ENCODE peak calls at places on chromosomes 5 and 9, in six cellular contexts. S is A549, X is K562, Z is IMR-90, P is GM12878, K is HepG2. A is an unnamed sample.

GRCh38 chr9:110655723-110656641 is 12.6 kb upstream of the MUSK start:
- DNase-seq in S (no peak), X (no peak), Z (peak; percentile 58), P (no peak), K (no peak), A (no peak)

GRCh38 chr5:151905639-151906038 is 19.0 kb downstream of the GLRA1 start:
- DNase-seq in S (no peak), X (no peak), Z (no peak), P (no peak), K (no peak), A (no peak)

GRCh38 chr9:120445974-120446373 is 134.0 kb downstream of the CDK5RAP2 start:
- DNase-seq in S (no peak), X (no peak), Z (no peak), P (no peak), K (no peak), A (no peak)

GRCh38 chr9:29796291-29796952 is 2223.1 kb upstream of the C9orf72 start:
- DNase-seq in S (no peak), X (no peak), Z (no peak), P (peak; percentile 19), K (no peak), A (no peak)

GRCh38 chr5:150758210-150758533 is 645 bp downstream of the DCTN4 start:
- DNase-seq in S (peak; percentile 17), X (no peak), Z (peak; percentile 29), P (no peak), K (no peak), A (no peak)

GRCh38 chr9:128361296-128361980 is 9.7 kb upstream of the URM1 start:
- DNase-seq in S (no peak), X (no peak), Z (no peak), P (no peak), K (no peak), A (no peak)

GRCh38 chr5:14871084-14871572 is 450 bp downstream of the ANKH start:
- DNase-seq in S (no peak), X (no peak), Z (no peak), P (no peak), K (no peak), A (peak; percentile 15)

GRCh38 chr9:79809931-79810330 is 238.2 kb downstream of the TLE4 start:
- DNase-seq in S (peak; percentile 5), X (no peak), Z (peak; percentile 90), P (no peak), K (no peak), A (no peak)

GRCh38 chr5:148107608-148108007 is 43.8 kb downstream of the SPINK5 start:
- DNase-seq in S (no peak), X (no peak), Z (no peak), P (no peak), K (no peak), A (no peak)

GRCh38 chr9:121073038-121073437 is 1.7 kb upstream of the CNTRL start:
- DNase-seq in S (no peak), X (no peak), Z (peak; percentile 47), P (no peak), K (no peak), A (no peak)

GRCh38 chr5:114744406-114744805 is 382.5 kb downstream of the KCNN2 start:
- DNase-seq in S (no peak), X (no peak), Z (no peak), P (no peak), K (no peak), A (no peak)

GRCh38 chr5:153767221-153768218 is 271.2 kb downstream of the FAM114A2 start:
- DNase-seq in S (no peak), X (no peak), Z (no peak), P (no peak), K (no peak), A (no peak)

GRCh38 chr9:32385135-32385884 is 867 bp downstream of the ACO1 start:
- DNase-seq in S (peak; percentile 15), X (no peak), Z (peak; percentile 41), P (no peak), K (no peak), A (peak; percentile 11)

GRCh38 chr9:90458485-90458884 is 184.1 kb downstream of the DIRAS2 start:
- DNase-seq in S (peak; percentile 18), X (peak; percentile 4), Z (no peak), P (no peak), K (peak; percentile 78), A (no peak)

GRCh38 chr5:19859020-19859419 is 129.0 kb downstream of the CDH18 start:
- DNase-seq in S (no peak), X (no peak), Z (no peak), P (no peak), K (no peak), A (no peak)

GRCh38 chr9:123887837-123888236 is 42.1 kb downstream of the DENND1A start:
- DNase-seq in S (no peak), X (no peak), Z (no peak), P (no peak), K (no peak), A (no peak)

GRCh38 chr5:65268520-65268919 is 213.2 kb downstream of the ADAMTS6 start:
- DNase-seq in S (no peak), X (no peak), Z (no peak), P (no peak), K (no peak), A (no peak)

GRCh38 chr5:134138416-134139376 is 24.2 kb downstream of the TCF7 start:
- DNase-seq in S (no peak), X (no peak), Z (peak; percentile 69), P (peak; percentile 89), K (no peak), A (no peak)

GRCh38 chr9:91809581-91810285 is 140.3 kb downstream of the ROR2 start:
- DNase-seq in S (no peak), X (no peak), Z (peak; percentile 53), P (no peak), K (no peak), A (no peak)

GRCh38 chr5:78964889-78965288 is 20.2 kb downstream of the ARSB start:
- DNase-seq in S (peak; percentile 38), X (no peak), Z (peak; percentile 83), P (no peak), K (peak; percentile 69), A (peak; percentile 32)

GRCh38 chr9:127953768-127954505 is 16.3 kb upstream of the DPM2 start:
- DNase-seq in S (no peak), X (no peak), Z (no peak), P (no peak), K (no peak), A (no peak)

GRCh38 chr9:72858089-72858912 is 94.6 kb downstream of the ALDH1A1 start:
- DNase-seq in S (peak; percentile 65), X (peak; percentile 57), Z (no peak), P (no peak), K (peak; percentile 94), A (no peak)

GRCh38 chr5:17094830-17095229 is 122.6 kb upstream of the BASP1 start:
- DNase-seq in S (no peak), X (no peak), Z (peak; percentile 28), P (no peak), K (no peak), A (no peak)

GRCh38 chr9:123684393-123685149 is 245.4 kb downstream of the DENND1A start:
- DNase-seq in S (no peak), X (no peak), Z (no peak), P (no peak), K (no peak), A (no peak)

DNA sequence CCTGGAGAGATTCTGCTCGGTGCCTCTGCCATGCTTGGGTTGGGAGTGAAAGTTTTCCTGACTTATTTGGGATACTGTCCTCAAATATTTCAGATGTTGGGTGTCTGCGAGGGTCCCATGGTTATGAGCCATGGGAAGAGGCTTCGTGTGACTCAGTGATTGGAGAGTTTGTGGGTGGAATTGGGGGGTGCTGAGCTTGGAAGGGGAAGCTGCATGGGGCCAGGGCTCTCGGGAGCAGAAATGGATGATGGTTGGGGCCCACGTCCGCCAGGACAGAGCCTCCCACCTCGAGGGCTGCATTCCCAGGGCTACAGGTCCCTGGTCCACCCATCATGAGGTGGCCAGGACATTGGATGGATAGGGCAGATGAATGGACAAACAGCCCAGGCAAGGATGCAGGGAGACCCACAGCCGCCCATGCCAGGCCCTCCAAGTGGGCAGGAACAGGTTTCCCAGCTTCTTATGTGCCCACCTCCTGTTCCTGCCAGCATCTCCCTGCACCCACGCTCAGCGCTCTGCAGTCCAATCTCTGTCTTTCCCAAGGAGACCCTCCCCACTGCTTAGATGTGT is 5.5 kb downstream of the OBP2B start:
- DNase-seq in S (no peak), X (no peak), Z (no peak), P (no peak), K (no peak), A (no peak)
- TF ChIP-seq BHLHE40 in S (no peak), X (no peak), Z (no peak), P (no peak), K (no peak), A (no peak)

DNA sequence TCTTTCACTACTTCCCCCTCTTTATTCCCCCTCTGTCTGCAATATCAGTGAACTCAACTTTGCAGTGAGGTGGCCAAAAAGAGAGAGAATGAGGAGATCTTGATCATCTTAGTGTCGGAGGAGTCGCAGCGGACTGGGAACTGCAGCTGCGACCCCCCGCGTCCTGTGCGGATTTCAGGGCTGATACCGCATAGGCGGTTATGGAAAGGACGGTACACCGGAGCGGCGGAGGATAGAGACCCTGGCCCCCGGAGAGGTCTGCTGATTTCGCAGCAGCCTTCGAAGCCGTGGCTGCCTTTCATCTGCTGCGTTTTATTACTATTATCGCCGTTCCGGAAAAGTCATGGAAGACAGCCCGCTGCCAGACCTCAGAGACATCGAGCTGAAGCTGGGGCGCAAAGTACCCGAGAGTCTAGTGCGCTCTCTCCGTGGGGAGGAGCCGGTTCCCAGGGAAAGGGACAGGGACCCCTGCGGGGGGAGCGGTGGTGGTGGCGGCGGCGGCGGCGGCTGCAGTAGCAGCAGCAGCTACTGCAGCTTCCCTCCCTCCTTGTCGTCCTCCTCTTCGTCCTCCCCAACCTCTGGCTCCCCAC is 648 bp downstream of the LURAP1L start:
- DNase-seq in S (no peak), X (peak; percentile 3), Z (no peak), P (no peak), K (no peak), A (peak; percentile 9)
- TF ChIP-seq BHLHE40 in S (no peak), X (no peak), Z (no peak), P (no peak), K (no peak), A (no peak)

GRCh38 chr9:104992696-104993095 is 64.7 kb upstream of the ABCA1 start:
- DNase-seq in S (no peak), X (no peak), Z (peak; percentile 90), P (no peak), K (peak; percentile 61), A (no peak)
- TF ChIP-seq BHLHE40 in S (no peak), X (no peak), Z (no peak), P (no peak), K (no peak), A (no peak)

DNA sequence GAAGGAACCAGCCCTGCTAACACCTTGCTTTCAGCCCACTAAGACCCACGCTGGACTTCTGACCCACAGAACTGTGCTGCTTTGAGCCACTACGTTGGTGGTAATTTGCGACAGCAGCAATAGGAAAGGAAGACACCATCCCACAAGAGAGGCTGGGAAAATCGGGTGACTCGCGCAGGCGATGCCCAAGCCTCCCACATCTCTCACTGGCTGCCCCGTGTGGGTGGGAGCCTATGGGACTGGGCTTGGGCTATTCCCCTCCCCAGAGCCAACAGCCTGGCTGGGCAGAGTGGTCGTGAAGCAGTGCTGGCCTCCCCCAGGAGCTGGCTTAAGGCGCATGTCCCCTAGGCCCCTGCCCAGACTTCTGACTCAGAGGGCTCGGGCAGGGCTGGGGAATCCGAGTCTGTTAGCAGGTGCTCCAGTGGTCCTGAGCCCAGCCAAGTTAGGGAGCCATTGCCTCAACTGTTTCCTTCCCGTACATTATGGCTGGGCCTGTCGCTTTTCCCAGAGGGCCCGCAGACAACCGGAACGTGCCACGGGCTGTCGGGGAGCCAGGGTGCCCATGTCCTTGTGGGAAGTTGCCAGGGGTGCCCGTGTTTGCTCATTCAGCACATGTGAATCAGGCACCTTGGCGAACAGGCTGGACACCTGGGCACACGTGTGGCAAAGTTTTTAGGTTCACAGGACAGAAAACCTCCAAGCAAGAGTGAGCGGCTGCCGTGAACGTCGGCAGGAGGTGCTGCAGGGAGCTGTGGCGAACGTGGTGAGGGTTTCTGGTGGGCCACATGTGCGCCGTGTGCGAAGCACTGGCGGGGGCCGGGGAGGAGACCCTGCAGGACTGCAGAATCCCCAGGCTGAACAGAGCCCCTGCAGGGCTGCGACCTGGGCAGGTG is 7.0 kb upstream of the RASGEF1C start:
- DNase-seq in S (no peak), X (no peak), Z (no peak), P (no peak), K (no peak), A (no peak)
- TF ChIP-seq BHLHE40 in S (no peak), X (no peak), Z (no peak), P (no peak), K (no peak), A (no peak)

A was measured in HEK293T.